ENCODE peak calls at places on chromosomes 4 and X, in eight cellular contexts. G is activated T-cell treated with anti-CD3 and anti-CD28 coated beads for 1 hour; H is activated naive CD4-positive, alpha-beta T cell; V is A172; J is HEK293T; B is AG10803; S is SW480; R is cardiac muscle cell. M is an unnamed sample.
A peak's percentile ranks its signal among the peaks of the same experiment; 100 is the strongest.

GRCh38 chr4:140740906-140741670 is 15.1 kb downstream of the TBC1D9 start:
- DNase-seq in G (no peak), H (no peak), V (no peak), J (no peak), B (no peak), S (no peak), R (no peak), M (no peak)

GRCh38 chr4:55793479-55793878 is 26.1 kb upstream of the EXOC1L start:
- DNase-seq in G (no peak), H (no peak), V (no peak), J (no peak), B (no peak), S (no peak), R (no peak), M (no peak)

GRCh38 chrX:16842684-16843083 is 27.5 kb downstream of the RBBP7 start:
- DNase-seq in G (no peak), H (no peak), V (no peak), J (no peak), B (no peak), S (no peak), R (no peak), M (no peak)

GRCh38 chrX:69615779-69616519 is at the start of gene EDA:
- DNase-seq in G (peak; percentile 56), H (peak; percentile 11), V (peak; percentile 11), J (peak; percentile 87), B (peak; percentile 47), S (peak; percentile 86), R (peak; percentile 91), M (peak; percentile 85)

GRCh38 chr4:87555751-87556619 is 26.8 kb upstream of the SPARCL1 start:
- DNase-seq in G (no peak), H (no peak), V (peak; percentile 90), J (no peak), B (peak; percentile 87), S (peak; percentile 2), R (no peak), M (no peak)

GRCh38 chr4:21415728-21416127 is 532.8 kb downstream of the KCNIP4 start:
- DNase-seq in G (no peak), H (no peak), V (no peak), J (no peak), B (no peak), S (no peak), R (no peak), M (no peak)

GRCh38 chrX:154098551-154098950 is 1.0 kb upstream of the MECP2 start:
- DNase-seq in G (no peak), H (no peak), V (no peak), J (no peak), B (no peak), S (no peak), R (no peak), M (no peak)

GRCh38 chr4:13706130-13706529 is 78.6 kb upstream of the BOD1L1 start:
- DNase-seq in G (no peak), H (no peak), V (no peak), J (no peak), B (no peak), S (no peak), R (peak; percentile 15), M (no peak)

GRCh38 chr4:101346562-101347266 is 612 bp downstream of the PPP3CA start:
- DNase-seq in G (peak; percentile 49), H (peak; percentile 27), V (peak; percentile 22), J (peak; percentile 27), B (peak; percentile 60), S (peak; percentile 43), R (peak; percentile 75), M (peak; percentile 76)

GRCh38 chr4:172042714-172043114 is 229.5 kb downstream of the GALNTL6 start:
- DNase-seq in G (no peak), H (no peak), V (peak; percentile 51), J (peak; percentile 15), B (no peak), S (peak; percentile 13), R (peak; percentile 12), M (no peak)

GRCh38 chrX:44071070-44071645 is 98.0 kb upstream of the NDP start:
- DNase-seq in G (no peak), H (no peak), V (no peak), J (no peak), B (peak; percentile 30), S (no peak), R (no peak), M (no peak)

GRCh38 chrX:20432048-20432447 is 165.3 kb upstream of the RPS6KA3 start:
- DNase-seq in G (no peak), H (no peak), V (peak; percentile 63), J (no peak), B (peak; percentile 57), S (peak; percentile 42), R (no peak), M (no peak)

GRCh38 chrX:39601193-39602085 is 496.3 kb downstream of the BCOR start:
- DNase-seq in G (no peak), H (no peak), V (no peak), J (no peak), B (no peak), S (no peak), R (no peak), M (no peak)

GRCh38 chr4:17597517-17597916 is 16.9 kb upstream of the MED28 start:
- DNase-seq in G (no peak), H (no peak), V (peak; percentile 16), J (peak; percentile 23), B (peak; percentile 6), S (peak; percentile 15), R (no peak), M (no peak)

GRCh38 chrX:17032351-17032750 is 85.9 kb downstream of the REPS2 start:
- DNase-seq in G (no peak), H (no peak), V (peak; percentile 93), J (no peak), B (peak; percentile 68), S (no peak), R (no peak), M (no peak)

GRCh38 chrX:130296743-130297142 is 28.0 kb upstream of the ZNF280C start:
- DNase-seq in G (no peak), H (no peak), V (no peak), J (no peak), B (no peak), S (peak; percentile 51), R (no peak), M (no peak)

GRCh38 chrX:122943918-122944317 is 240.2 kb upstream of the GRIA3 start:
- DNase-seq in G (no peak), H (no peak), V (peak; percentile 57), J (no peak), B (peak; percentile 13), S (no peak), R (no peak), M (no peak)

GRCh38 chr4:28490669-28491068 is 1630.0 kb downstream of the STIM2 start:
- DNase-seq in G (no peak), H (no peak), V (no peak), J (no peak), B (no peak), S (no peak), R (no peak), M (no peak)

GRCh38 chrX:53279296-53280237 is 1.8 kb downstream of the IQSEC2 start:
- DNase-seq in G (no peak), H (no peak), V (no peak), J (no peak), B (no peak), S (no peak), R (no peak), M (no peak)

GRCh38 chrX:522456-522855 is 108.1 kb upstream of the SHOX start:
- DNase-seq in G (no peak), H (no peak), V (no peak), J (no peak), B (no peak), S (no peak), R (no peak), M (no peak)

GRCh38 chr4:65656008-65656407 is 14.3 kb downstream of the EPHA5 start:
- DNase-seq in G (no peak), H (no peak), V (no peak), J (no peak), B (no peak), S (peak; percentile 5), R (no peak), M (no peak)

GRCh38 chrX:129980540-129981206 is 1.8 kb upstream of the BCORL1 start:
- DNase-seq in G (no peak), H (no peak), V (no peak), J (no peak), B (no peak), S (no peak), R (peak; percentile 73), M (peak; percentile 49)

GRCh38 chr4:5791654-5792053 is 80.7 kb downstream of the EVC start:
- DNase-seq in G (no peak), H (no peak), V (no peak), J (no peak), B (no peak), S (no peak), R (no peak), M (no peak)

M was measured in mesothelial cell of epicardium.